ENCODE peak calls at places on chromosomes 6 and 20, in six cellular contexts. One of them, this sample, is unnamed.

GRCh38 chr6:166910601-166911000 is 45.7 kb downstream of the RNASET2 start:
- DNase-seq in trophoblast cell: no peak
- DNase-seq in neuronal stem cell: no peak
- DNase-seq in H1: no peak
- DNase-seq in IMR-90: peak; percentile 47
- DNase-seq in mesenchymal stem cell: no peak
- DNase-seq in this sample: no peak

GRCh38 chr6:117491916-117492315 is 9.4 kb downstream of the DCBLD1 start:
- DNase-seq in neuronal stem cell: no peak
- DNase-seq in trophoblast cell: no peak
- DNase-seq in H1: no peak
- DNase-seq in mesenchymal stem cell: peak; percentile 58
- DNase-seq in IMR-90: peak; percentile 58
- DNase-seq in this sample: no peak

GRCh38 chr6:117191448-117191847 is 73.9 kb upstream of the VGLL2 start:
- DNase-seq in IMR-90: no peak
- DNase-seq in neuronal stem cell: no peak
- DNase-seq in mesenchymal stem cell: no peak
- DNase-seq in trophoblast cell: no peak
- DNase-seq in H1: no peak
- DNase-seq in this sample: no peak

GRCh38 chr6:168451805-168452204 is 10.8 kb downstream of the SMOC2 start:
- DNase-seq in mesenchymal stem cell: no peak
- DNase-seq in IMR-90: no peak
- DNase-seq in H1: no peak
- DNase-seq in neuronal stem cell: no peak
- DNase-seq in trophoblast cell: no peak
- DNase-seq in this sample: peak; percentile 64

GRCh38 chr6:41940759-41941279 is 789 bp downstream of the CCND3 start:
- DNase-seq in trophoblast cell: peak; percentile 25
- DNase-seq in IMR-90: peak; percentile 12
- DNase-seq in neuronal stem cell: no peak
- DNase-seq in H1: no peak
- DNase-seq in mesenchymal stem cell: peak; percentile 55
- DNase-seq in this sample: peak; percentile 47

GRCh38 chr6:69622230-69622629 is 174.6 kb downstream of the LMBRD1 start:
- DNase-seq in H1: no peak
- DNase-seq in neuronal stem cell: no peak
- DNase-seq in IMR-90: no peak
- DNase-seq in mesenchymal stem cell: no peak
- DNase-seq in trophoblast cell: no peak
- DNase-seq in this sample: no peak

GRCh38 chr6:14734416-14735340 is 511.2 kb upstream of the JARID2 start:
- DNase-seq in mesenchymal stem cell: peak; percentile 96
- DNase-seq in neuronal stem cell: no peak
- DNase-seq in H1: no peak
- DNase-seq in trophoblast cell: peak; percentile 75
- DNase-seq in IMR-90: peak; percentile 93
- DNase-seq in this sample: no peak

GRCh38 chr6:37572340-37572739 is 72.6 kb upstream of the CCDC167 start:
- DNase-seq in mesenchymal stem cell: no peak
- DNase-seq in IMR-90: no peak
- DNase-seq in H1: no peak
- DNase-seq in neuronal stem cell: no peak
- DNase-seq in trophoblast cell: no peak
- DNase-seq in this sample: no peak

GRCh38 chr6:24935753-24936152 is at the start of gene RIPOR2:
- DNase-seq in H1: no peak
- DNase-seq in neuronal stem cell: no peak
- DNase-seq in trophoblast cell: peak; percentile 35
- DNase-seq in mesenchymal stem cell: no peak
- DNase-seq in IMR-90: no peak
- DNase-seq in this sample: peak; percentile 85

GRCh38 chr6:106894978-106895702 is 79.4 kb downstream of the CD24 start:
- DNase-seq in H1: no peak
- DNase-seq in neuronal stem cell: no peak
- DNase-seq in mesenchymal stem cell: no peak
- DNase-seq in IMR-90: peak; percentile 11
- DNase-seq in trophoblast cell: peak; percentile 66
- DNase-seq in this sample: no peak

GRCh38 chr6:136544326-136544725 is 5.9 kb downstream of the MAP7 start:
- DNase-seq in mesenchymal stem cell: no peak
- DNase-seq in neuronal stem cell: no peak
- DNase-seq in IMR-90: no peak
- DNase-seq in trophoblast cell: no peak
- DNase-seq in H1: no peak
- DNase-seq in this sample: no peak
- H3K14ac ChIP-seq in mesenchymal stem cell: no peak overlapping the region
- H3K14ac ChIP-seq in neuronal stem cell: no peak overlapping the region
- H3K14ac ChIP-seq in IMR-90: no peak overlapping the region
- H3K14ac ChIP-seq in trophoblast cell: no peak overlapping the region
- H3K14ac ChIP-seq in H1: no peak overlapping the region
- H3K14ac ChIP-seq in this sample: no peak overlapping the region

GRCh38 chr20:22717466-22717865 is 133.1 kb upstream of the FOXA2 start:
- DNase-seq in H1: no peak
- DNase-seq in trophoblast cell: no peak
- DNase-seq in IMR-90: no peak
- DNase-seq in neuronal stem cell: no peak
- DNase-seq in mesenchymal stem cell: peak; percentile 56
- DNase-seq in this sample: no peak
- H2AFZ ChIP-seq in H1: no peak overlapping the region
- H2AFZ ChIP-seq in trophoblast cell: no peak overlapping the region
- H2AFZ ChIP-seq in IMR-90: no peak overlapping the region
- H2AFZ ChIP-seq in neuronal stem cell: no peak overlapping the region
- H2AFZ ChIP-seq in mesenchymal stem cell: no peak overlapping the region
- H2AFZ ChIP-seq in this sample: no peak overlapping the region

GRCh38 chr6:139979021-139979721 is 604.7 kb upstream of the CITED2 start:
- DNase-seq in trophoblast cell: peak; percentile 26
- DNase-seq in mesenchymal stem cell: peak; percentile 70
- DNase-seq in IMR-90: no peak
- DNase-seq in H1: no peak
- DNase-seq in neuronal stem cell: no peak
- DNase-seq in this sample: no peak

GRCh38 chr6:139982652-139983051 is 608.2 kb upstream of the CITED2 start:
- DNase-seq in IMR-90: peak; percentile 74
- DNase-seq in H1: no peak
- DNase-seq in trophoblast cell: no peak
- DNase-seq in mesenchymal stem cell: peak; percentile 78
- DNase-seq in neuronal stem cell: no peak
- DNase-seq in this sample: peak; percentile 30

GRCh38 chr6:139981810-139982550 is 607.5 kb upstream of the CITED2 start:
- DNase-seq in trophoblast cell: peak; percentile 40
- DNase-seq in mesenchymal stem cell: peak; percentile 82
- DNase-seq in neuronal stem cell: peak; percentile 33
- DNase-seq in IMR-90: peak; percentile 80
- DNase-seq in H1: no peak
- DNase-seq in this sample: peak; percentile 30

GRCh38 chr6:139983555-139984276 is 609.3 kb upstream of the CITED2 start:
- DNase-seq in trophoblast cell: peak; percentile 96
- DNase-seq in IMR-90: peak; percentile 58
- DNase-seq in H1: no peak
- DNase-seq in mesenchymal stem cell: peak; percentile 78
- DNase-seq in neuronal stem cell: no peak
- DNase-seq in this sample: no peak

GRCh38 chr6:139981066-139981624 is 606.7 kb upstream of the CITED2 start:
- DNase-seq in H1: no peak
- DNase-seq in mesenchymal stem cell: peak; percentile 53
- DNase-seq in trophoblast cell: peak; percentile 67
- DNase-seq in neuronal stem cell: no peak
- DNase-seq in IMR-90: no peak
- DNase-seq in this sample: no peak
- H2BK120ac ChIP-seq in H1: peak overlapping the region; percentile 80
- H2BK120ac ChIP-seq in mesenchymal stem cell: no peak overlapping the region
- H2BK120ac ChIP-seq in trophoblast cell: no peak overlapping the region
- H2BK120ac ChIP-seq in neuronal stem cell: no peak overlapping the region
- H2BK120ac ChIP-seq in IMR-90: peak overlapping the region; percentile 88
- H2BK120ac ChIP-seq in this sample: no peak overlapping the region

DNA sequence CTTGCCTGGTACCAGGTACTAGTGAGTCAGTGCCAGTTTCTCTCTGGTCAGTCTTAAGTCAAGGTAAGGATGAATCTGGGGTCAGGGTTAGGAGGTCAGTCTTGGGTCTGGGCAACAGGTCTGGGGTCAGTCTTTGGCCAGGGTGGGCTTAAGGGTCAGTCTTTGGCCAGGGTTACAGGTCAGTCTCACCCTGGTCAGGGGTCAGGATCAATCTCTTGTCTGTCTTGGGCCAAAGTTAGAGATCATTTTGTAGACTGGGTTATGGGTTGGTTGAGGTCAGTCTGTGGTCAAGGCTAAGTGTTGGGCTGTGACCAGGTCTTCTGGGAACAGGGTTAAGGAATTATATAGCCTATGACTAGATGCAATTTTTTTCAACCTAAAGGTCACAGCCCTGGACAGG is 12.8 kb upstream of the CAPN11 start:
- DNase-seq in neuronal stem cell: no peak
- DNase-seq in trophoblast cell: no peak
- DNase-seq in mesenchymal stem cell: no peak
- DNase-seq in H1: no peak
- DNase-seq in IMR-90: no peak
- DNase-seq in this sample: no peak
- H3K14ac ChIP-seq in neuronal stem cell: no peak overlapping the region
- H3K14ac ChIP-seq in trophoblast cell: no peak overlapping the region
- H3K14ac ChIP-seq in mesenchymal stem cell: no peak overlapping the region
- H3K14ac ChIP-seq in H1: no peak overlapping the region
- H3K14ac ChIP-seq in IMR-90: no peak overlapping the region
- H3K14ac ChIP-seq in this sample: no peak overlapping the region

GRCh38 chr6:43334466-43335095 is 26.0 kb upstream of the CRIP3 start:
- DNase-seq in H1: peak; percentile 21
- DNase-seq in neuronal stem cell: peak; percentile 38
- DNase-seq in IMR-90: peak; percentile 69
- DNase-seq in mesenchymal stem cell: peak; percentile 73
- DNase-seq in trophoblast cell: peak; percentile 72
- DNase-seq in this sample: peak; percentile 36
- H2AFZ ChIP-seq in H1: no peak overlapping the region
- H2AFZ ChIP-seq in neuronal stem cell: no peak overlapping the region
- H2AFZ ChIP-seq in IMR-90: no peak overlapping the region
- H2AFZ ChIP-seq in mesenchymal stem cell: no peak overlapping the region
- H2AFZ ChIP-seq in trophoblast cell: no peak overlapping the region
- H2AFZ ChIP-seq in this sample: no peak overlapping the region

DNA sequence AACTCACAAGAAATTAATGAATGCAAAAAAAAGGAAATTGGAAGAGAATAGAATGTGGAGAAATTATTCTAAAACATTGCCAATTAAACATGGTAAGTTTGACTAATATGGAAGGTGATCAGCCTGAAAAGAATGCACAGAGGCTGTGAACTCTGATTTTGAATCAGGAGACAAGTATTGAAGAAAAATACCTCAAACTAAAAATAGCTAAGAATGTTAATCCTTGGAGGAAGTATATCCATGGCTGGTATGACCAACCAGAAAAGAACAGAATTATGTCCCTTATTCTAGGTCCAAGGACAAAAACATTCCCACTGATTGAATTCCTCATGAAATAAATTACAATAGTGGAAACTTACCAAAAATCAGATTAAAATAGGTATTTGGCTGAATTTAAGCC is 7.3 kb upstream of the RIMS1 start:
- DNase-seq in H1: no peak
- DNase-seq in mesenchymal stem cell: no peak
- DNase-seq in IMR-90: peak; percentile 49
- DNase-seq in neuronal stem cell: no peak
- DNase-seq in trophoblast cell: no peak
- DNase-seq in this sample: no peak
- H2BK120ac ChIP-seq in H1: no peak overlapping the region
- H2BK120ac ChIP-seq in mesenchymal stem cell: no peak overlapping the region
- H2BK120ac ChIP-seq in IMR-90: peak overlapping the region; percentile 79
- H2BK120ac ChIP-seq in neuronal stem cell: no peak overlapping the region
- H2BK120ac ChIP-seq in trophoblast cell: no peak overlapping the region
- H2BK120ac ChIP-seq in this sample: no peak overlapping the region

GRCh38 chr20:41091926-41092325 is 45.4 kb upstream of the PLCG1 start:
- DNase-seq in mesenchymal stem cell: peak; percentile 92
- DNase-seq in trophoblast cell: no peak
- DNase-seq in neuronal stem cell: no peak
- DNase-seq in IMR-90: peak; percentile 81
- DNase-seq in H1: no peak
- DNase-seq in this sample: no peak
- H3K14ac ChIP-seq in mesenchymal stem cell: no peak overlapping the region
- H3K14ac ChIP-seq in trophoblast cell: no peak overlapping the region
- H3K14ac ChIP-seq in neuronal stem cell: no peak overlapping the region
- H3K14ac ChIP-seq in IMR-90: no peak overlapping the region
- H3K14ac ChIP-seq in H1: no peak overlapping the region
- H3K14ac ChIP-seq in this sample: no peak overlapping the region

DNA sequence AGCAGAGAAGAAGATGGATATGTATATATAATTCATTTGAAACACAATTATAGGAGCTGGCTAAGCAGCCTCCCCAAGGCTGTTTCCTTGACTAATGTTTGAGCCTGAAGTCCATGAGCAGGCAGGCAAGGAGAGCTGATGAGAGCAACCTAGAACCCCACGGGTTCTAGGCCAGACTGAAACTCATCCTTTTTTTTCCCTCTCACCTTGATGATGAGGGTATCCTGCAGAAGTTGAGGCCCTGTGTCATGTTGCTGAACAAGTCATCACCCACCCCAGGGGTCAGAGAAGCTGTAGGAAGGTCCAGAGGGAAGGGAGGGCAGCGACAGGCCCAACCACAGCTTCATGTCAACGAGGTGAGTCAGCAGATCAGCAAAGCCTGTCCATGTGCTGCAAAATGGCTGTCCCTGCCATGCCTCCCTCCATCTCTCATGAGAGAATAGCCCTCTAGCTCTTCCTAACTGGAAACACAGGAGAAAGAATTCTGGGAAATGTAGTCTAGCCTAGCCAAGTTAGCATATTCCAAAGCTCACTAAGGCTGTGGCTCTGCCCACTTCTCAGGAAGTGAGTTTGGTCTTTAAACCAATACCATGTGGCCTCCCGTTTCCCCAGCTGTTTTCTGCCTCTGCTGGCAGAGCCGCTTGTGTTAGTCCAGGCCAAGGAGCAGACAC is 91.3 kb upstream of the DTNBP1 start:
- DNase-seq in trophoblast cell: peak; percentile 12
- DNase-seq in IMR-90: peak; percentile 42
- DNase-seq in neuronal stem cell: no peak
- DNase-seq in H1: no peak
- DNase-seq in mesenchymal stem cell: peak; percentile 66
- DNase-seq in this sample: no peak
- H2AFZ ChIP-seq in trophoblast cell: peak overlapping the region; percentile 46
- H2AFZ ChIP-seq in IMR-90: peak overlapping the region; percentile 78
- H2AFZ ChIP-seq in neuronal stem cell: peak overlapping the region; percentile 65
- H2AFZ ChIP-seq in H1: peak overlapping the region; percentile 47
- H2AFZ ChIP-seq in mesenchymal stem cell: peak overlapping the region; percentile 20
- H2AFZ ChIP-seq in this sample: peak overlapping the region; percentile 81

This sample was measured in H9.